ENCODE peak calls at places on chromosomes 6 and 20, in seven cellular contexts. P is mammary epithelial cell; M is tibial nerve; F is transverse colon; R is hepatocyte; V is CD8-positive, alpha-beta T cell; D is ovary. Y is an unnamed sample.

GRCh38 chr20:33110147-33110825 is 30.8 kb downstream of the BPIFB4 start:
- DNase-seq in P (no peak), M (no peak), F (no peak), R (no peak), V (no peak), D (no peak), Y (no peak)

GRCh38 chr6:329888-330691 is 37.8 kb downstream of the DUSP22 start:
- DNase-seq in P (no peak), M (peak), F (no peak), R (peak), V (no peak), D (no peak), Y (no peak)

GRCh38 chr20:11350126-11351005 is 567.3 kb upstream of the BTBD3 start:
- DNase-seq in P (peak), M (no peak), F (no peak), R (peak), V (no peak), D (no peak), Y (no peak)

GRCh38 chr6:152859225-152859624 is 108.6 kb downstream of the VIP start:
- DNase-seq in P (no peak), M (no peak), F (no peak), R (no peak), V (no peak), D (no peak), Y (no peak)

GRCh38 chr20:34213213-34213612 is 28.0 kb upstream of the ASIP start:
- DNase-seq in P (no peak), M (no peak), F (no peak), R (no peak), V (no peak), D (no peak), Y (no peak)

GRCh38 chr20:53950031-53950430 is 120.4 kb downstream of the BCAS1 start:
- DNase-seq in P (no peak), M (no peak), F (no peak), R (no peak), V (no peak), D (no peak), Y (no peak)

GRCh38 chr6:147765541-147765940 is 257.1 kb downstream of the SAMD5 start:
- DNase-seq in P (no peak), M (no peak), F (no peak), R (no peak), V (no peak), D (no peak), Y (no peak)

GRCh38 chr20:39960522-39961420 is 728.3 kb downstream of the MAFB start:
- DNase-seq in P (no peak), M (no peak), F (no peak), R (no peak), V (no peak), D (peak), Y (no peak)

GRCh38 chr20:34581341-34582189 is 23.0 kb downstream of the MAP1LC3A start:
- DNase-seq in P (no peak), M (no peak), F (no peak), R (peak), V (no peak), D (no peak), Y (peak)

GRCh38 chr20:48471734-48472408 is 355.9 kb downstream of the PREX1 start:
- DNase-seq in P (no peak), M (no peak), F (no peak), R (no peak), V (no peak), D (no peak), Y (no peak)

GRCh38 chr20:14996883-14997672 is 659.7 kb upstream of the FLRT3 start:
- DNase-seq in P (peak), M (no peak), F (no peak), R (no peak), V (no peak), D (no peak), Y (peak)

GRCh38 chr20:32626859-32627636 is 41.9 kb upstream of the NOL4L start:
- DNase-seq in P (no peak), M (no peak), F (peak), R (no peak), V (no peak), D (no peak), Y (no peak)

GRCh38 chr6:73929421-73929820 is 233.4 kb downstream of the CD109 start:
- DNase-seq in P (peak), M (no peak), F (no peak), R (no peak), V (no peak), D (no peak), Y (no peak)

GRCh38 chr20:50992336-50992732 is 30.6 kb downstream of the KCNG1 start:
- DNase-seq in P (peak), M (no peak), F (no peak), R (no peak), V (no peak), D (no peak), Y (no peak)

GRCh38 chr6:121430514-121431460 is 4.7 kb upstream of the GJA1 start:
- DNase-seq in P (no peak), M (no peak), F (no peak), R (peak), V (no peak), D (no peak), Y (no peak)

GRCh38 chr20:2507875-2508630 is 662 bp downstream of the ZNF343 start:
- DNase-seq in P (peak), M (no peak), F (peak), R (peak), V (no peak), D (peak), Y (no peak)

GRCh38 chr20:47468290-47469050 is 33.2 kb upstream of the NCOA3 start:
- DNase-seq in P (no peak), M (no peak), F (peak), R (peak), V (no peak), D (no peak), Y (no peak)

GRCh38 chr6:54085526-54085925 is 25.7 kb upstream of the MLIP start:
- DNase-seq in P (no peak), M (no peak), F (no peak), R (no peak), V (no peak), D (no peak), Y (peak)

GRCh38 chr6:109891924-109892323 is 86.2 kb upstream of the GPR6 start:
- DNase-seq in P (no peak), M (no peak), F (peak), R (no peak), V (no peak), D (no peak), Y (no peak)

GRCh38 chr6:28774292-28775051 is 149.3 kb downstream of the TRIM27 start:
- DNase-seq in P (no peak), M (no peak), F (no peak), R (no peak), V (no peak), D (no peak), Y (no peak)
- H3K4me3 ChIP-seq in P (no peak), M (no peak), F (no peak), R (no peak), V (no peak), D (no peak), Y (no peak)

GRCh38 chr20:46073443-46073842 is 16.3 kb downstream of the NCOA5 start:
- DNase-seq in P (peak), M (no peak), F (no peak), R (no peak), V (no peak), D (no peak), Y (no peak)
- H3K27ac ChIP-seq in P (no peak), M (no peak), F (no peak), R (no peak), V (no peak), D (no peak), Y (no peak)

GRCh38 chr6:106556368-106556960 is 72.8 kb downstream of the RTN4IP1 start:
- DNase-seq in P (no peak), M (no peak), F (no peak), R (no peak), V (no peak), D (no peak), Y (no peak)
- TF ChIP-seq CTCF in P (peak), M (no peak), F (peak), R (peak), V (peak), D (no peak), Y (peak)

DNA sequence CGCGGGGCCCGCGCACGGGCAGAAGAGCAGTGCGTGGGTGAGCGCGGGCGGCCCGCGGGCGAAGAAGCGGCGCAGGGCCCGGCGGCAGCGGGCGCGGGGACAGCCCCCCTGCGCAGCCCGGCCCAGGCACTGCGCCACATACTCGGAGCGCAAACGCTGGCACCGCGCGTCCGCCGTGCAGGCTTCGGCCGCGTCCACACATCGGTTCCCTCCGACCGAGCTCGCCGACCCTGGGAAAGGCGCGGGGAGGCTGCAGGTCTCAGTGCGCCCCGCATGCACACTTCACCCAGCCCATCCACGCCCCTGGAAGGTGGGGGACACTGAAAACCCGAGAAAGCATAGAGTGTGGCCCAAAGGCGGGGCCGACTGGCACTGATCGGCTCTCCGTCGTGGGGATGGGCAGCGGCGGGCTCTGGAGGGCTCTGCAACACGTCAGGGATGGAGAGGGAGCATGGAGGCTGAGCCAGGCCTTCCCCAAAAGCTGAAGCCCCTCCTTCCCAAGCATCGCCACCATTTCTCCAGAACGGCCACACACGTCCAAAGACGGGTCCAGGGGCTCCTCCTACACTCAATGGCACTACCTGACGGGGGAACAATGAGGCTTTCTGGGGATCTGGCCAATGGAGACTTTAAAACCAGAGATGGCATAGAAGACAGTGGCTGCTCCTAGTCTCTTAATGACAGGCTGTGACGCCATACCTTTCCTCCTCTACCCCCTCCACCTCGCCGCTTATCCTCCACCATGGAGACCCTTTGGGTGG is 2.0 kb downstream of the GFRA4 start:
- DNase-seq in P (no peak), M (no peak), F (no peak), R (no peak), V (no peak), D (no peak), Y (no peak)
- H3K4me3 ChIP-seq in P (no peak), M (no peak), F (no peak), R (no peak), V (no peak), D (no peak), Y (no peak)

GRCh38 chr6:132491303-132491702 is 21.6 kb downstream of the STX7 start:
- DNase-seq in P (no peak), M (no peak), F (no peak), R (no peak), V (no peak), D (no peak), Y (peak)
- H3K27ac ChIP-seq in P (no peak), M (no peak), F (no peak), R (no peak), V (no peak), D (no peak), Y (no peak)

DNA sequence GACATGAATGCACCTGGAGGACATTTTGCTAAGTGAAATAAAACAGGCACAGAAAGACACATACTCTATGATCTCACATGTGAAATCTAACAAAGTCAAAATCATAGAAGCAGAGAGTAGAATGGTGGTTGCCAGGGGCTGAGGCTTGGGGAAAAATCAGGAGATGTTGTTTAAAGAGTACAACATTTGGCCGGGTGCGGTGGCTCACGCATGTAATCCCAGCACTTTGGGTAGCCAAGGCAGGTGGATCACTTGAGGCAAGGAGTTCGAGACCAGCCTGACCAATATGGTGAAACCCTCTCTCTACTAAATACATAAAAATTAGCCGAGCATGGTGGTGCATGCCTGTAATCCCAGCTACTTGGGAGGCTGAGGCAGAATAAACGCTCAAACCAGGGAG is 26.0 kb upstream of the LOC128125822 start:
- DNase-seq in P (no peak), M (no peak), F (no peak), R (no peak), V (no peak), D (no peak), Y (no peak)
- TF ChIP-seq CTCF in P (no peak), M (no peak), F (no peak), R (no peak), V (no peak), D (no peak), Y (no peak)

DNA sequence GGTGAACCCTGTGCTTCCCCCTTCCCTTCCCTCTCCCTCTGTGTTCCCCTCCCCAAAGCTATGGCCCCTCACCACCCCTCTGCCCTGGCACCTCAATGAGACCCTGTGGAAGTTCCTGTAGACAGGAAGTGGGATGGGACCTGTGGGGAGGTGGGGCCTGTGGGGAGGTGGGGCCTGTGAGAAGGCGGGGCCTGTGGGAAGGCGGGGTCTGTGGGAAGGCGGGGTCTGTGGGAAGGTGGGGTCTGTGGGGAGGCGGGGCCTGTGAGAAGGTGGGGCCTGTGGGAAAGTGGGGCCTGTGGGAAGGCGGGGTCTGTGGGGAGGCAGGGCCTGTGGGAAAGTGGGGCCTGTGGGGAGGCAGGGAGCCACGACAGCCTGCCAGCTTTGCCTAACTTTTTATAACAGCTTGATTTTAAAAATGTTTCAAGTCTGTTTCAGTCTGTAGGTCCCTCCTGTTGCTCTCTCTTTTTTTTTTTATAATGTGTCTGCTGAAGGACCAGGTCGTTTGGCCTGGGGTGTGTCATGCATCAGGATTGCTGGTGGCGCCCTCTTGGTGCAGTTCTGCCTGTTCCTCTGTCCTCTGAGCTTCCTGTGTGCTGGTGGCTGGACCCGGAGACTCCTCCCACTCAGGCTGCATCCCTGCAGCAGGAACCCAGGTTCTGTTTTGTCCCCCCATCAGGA is 70.5 kb upstream of the SLCO4A1 start:
- DNase-seq in P (no peak), M (no peak), F (no peak), R (no peak), V (no peak), D (no peak), Y (no peak)
- H3K4me3 ChIP-seq in P (no peak), M (no peak), F (no peak), R (no peak), V (no peak), D (no peak), Y (no peak)

GRCh38 chr6:49410564-49410963 is 52.5 kb downstream of the MMUT start:
- DNase-seq in P (no peak), M (no peak), F (no peak), R (no peak), V (no peak), D (no peak), Y (no peak)

GRCh38 chr6:49415358-49415757 is 47.7 kb downstream of the MMUT start:
- DNase-seq in P (no peak), M (no peak), F (no peak), R (no peak), V (no peak), D (no peak), Y (no peak)

DNA sequence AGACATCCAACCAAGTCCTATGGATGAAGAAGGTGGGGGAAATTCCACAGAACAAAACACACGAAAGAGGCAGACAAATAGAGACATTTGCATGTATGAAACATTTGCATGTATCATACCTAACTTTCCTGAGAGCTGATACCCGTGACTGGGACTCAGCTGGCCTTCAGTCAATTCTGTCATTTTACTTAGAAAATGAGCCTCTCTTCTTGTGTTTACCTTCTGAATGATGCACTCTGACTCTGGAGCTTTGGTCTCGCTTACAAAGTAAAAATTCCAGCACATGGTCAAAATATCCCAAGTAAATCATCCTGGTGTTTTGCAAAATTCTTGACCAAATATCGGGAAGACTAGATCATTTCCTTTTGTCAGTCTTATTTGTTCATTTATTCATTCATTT is 46.9 kb downstream of the MMUT start:
- DNase-seq in P (no peak), M (no peak), F (no peak), R (no peak), V (no peak), D (no peak), Y (no peak)
- H3K27ac ChIP-seq in P (no peak), M (no peak), F (no peak), R (no peak), V (no peak), D (no peak), Y (no peak)

GRCh38 chr20:43925786-43926185 is 11.1 kb downstream of the TOX2 start:
- DNase-seq in P (no peak), M (no peak), F (peak), R (no peak), V (no peak), D (no peak), Y (no peak)
- TF ChIP-seq CTCF in P (no peak), M (no peak), F (no peak), R (no peak), V (no peak), D (no peak), Y (peak)

GRCh38 chr20:9514072-9514460 is 324 bp upstream of the LAMP5 start:
- DNase-seq in P (no peak), M (no peak), F (no peak), R (no peak), V (no peak), D (no peak), Y (no peak)

GRCh38 chr20:9515761-9516657 is 1.6 kb downstream of the LAMP5 start:
- DNase-seq in P (no peak), M (no peak), F (no peak), R (no peak), V (no peak), D (peak), Y (no peak)

GRCh38 chr20:9514461-9515210 is at the start of gene LAMP5:
- DNase-seq in P (no peak), M (no peak), F (no peak), R (peak), V (no peak), D (peak), Y (peak)

GRCh38 chr20:9516658-9516987 is 2.2 kb downstream of the LAMP5 start:
- DNase-seq in P (no peak), M (no peak), F (no peak), R (no peak), V (no peak), D (no peak), Y (no peak)

DNA sequence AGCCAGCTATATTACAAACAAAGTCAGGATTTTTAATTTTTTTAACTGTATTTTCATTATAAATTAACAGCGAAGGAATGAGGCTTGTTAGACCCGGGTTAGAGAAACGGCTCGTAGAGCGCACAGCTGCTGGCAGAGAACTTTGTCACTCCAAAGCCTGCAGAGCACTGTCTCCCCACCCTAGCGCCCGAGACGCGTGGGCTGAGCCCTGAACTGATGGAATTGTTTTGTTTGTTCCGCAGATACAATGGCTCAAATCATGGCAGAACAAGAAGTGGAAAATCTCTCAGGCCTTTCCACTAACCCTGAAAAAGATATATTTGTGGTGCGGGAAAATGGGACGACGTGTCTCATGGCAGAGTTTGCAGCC is 806 bp downstream of the LAMP5 start:
- DNase-seq in P (no peak), M (no peak), F (no peak), R (no peak), V (no peak), D (no peak), Y (no peak)
- H3K4me3 ChIP-seq in P (no peak), M (no peak), F (no peak), R (no peak), V (no peak), D (no peak), Y (peak)